ENCODE peak calls at places on chromosomes 11 and 22, in six cellular contexts. One of them, this sample, is unnamed.
A peak's percentile ranks its signal among the peaks of the same experiment; 100 is the strongest.

GRCh38 chr11:199782-200181 is 6.9 kb downstream of the SCGB1C1 start:
- DNase-seq in GM12878: no peak
- DNase-seq in fibroblast of lung: no peak
- DNase-seq in bronchial epithelial cell: no peak
- DNase-seq in adrenal gland: peak; percentile 17
- DNase-seq in foreskin fibroblast: peak; percentile 42
- DNase-seq in this sample: no peak

GRCh38 chr11:70948855-70949551 is 303.4 kb downstream of the SHANK2 start:
- DNase-seq in GM12878: no peak
- DNase-seq in fibroblast of lung: no peak
- DNase-seq in bronchial epithelial cell: no peak
- DNase-seq in adrenal gland: no peak
- DNase-seq in foreskin fibroblast: no peak
- DNase-seq in this sample: no peak

GRCh38 chr22:35399114-35399677 is 744 bp upstream of the MCM5 start:
- DNase-seq in GM12878: no peak
- DNase-seq in fibroblast of lung: no peak
- DNase-seq in bronchial epithelial cell: no peak
- DNase-seq in adrenal gland: no peak
- DNase-seq in foreskin fibroblast: no peak
- DNase-seq in this sample: no peak

GRCh38 chr22:50308986-50309600 is 1.6 kb upstream of the PLXNB2 start:
- DNase-seq in GM12878: no peak
- DNase-seq in fibroblast of lung: no peak
- DNase-seq in bronchial epithelial cell: no peak
- DNase-seq in adrenal gland: peak; percentile 46
- DNase-seq in foreskin fibroblast: no peak
- DNase-seq in this sample: no peak

GRCh38 chr11:93773045-93773477 is 11.0 kb upstream of the MED17 start:
- DNase-seq in GM12878: no peak
- DNase-seq in fibroblast of lung: no peak
- DNase-seq in bronchial epithelial cell: no peak
- DNase-seq in adrenal gland: no peak
- DNase-seq in foreskin fibroblast: no peak
- DNase-seq in this sample: no peak

GRCh38 chr22:23817146-23817545 is 21.7 kb downstream of the DERL3 start:
- DNase-seq in GM12878: no peak
- DNase-seq in fibroblast of lung: no peak
- DNase-seq in bronchial epithelial cell: no peak
- DNase-seq in adrenal gland: no peak
- DNase-seq in foreskin fibroblast: no peak
- DNase-seq in this sample: no peak

GRCh38 chr11:47186937-47187681 is 875 bp upstream of the PACSIN3 start:
- DNase-seq in GM12878: no peak
- DNase-seq in fibroblast of lung: peak; percentile 49
- DNase-seq in bronchial epithelial cell: peak; percentile 45
- DNase-seq in adrenal gland: peak; percentile 80
- DNase-seq in foreskin fibroblast: peak; percentile 84
- DNase-seq in this sample: no peak

GRCh38 chr22:42943981-42944380 is 71.0 kb downstream of the PACSIN2 start:
- DNase-seq in GM12878: no peak
- DNase-seq in fibroblast of lung: no peak
- DNase-seq in bronchial epithelial cell: no peak
- DNase-seq in adrenal gland: no peak
- DNase-seq in foreskin fibroblast: no peak
- DNase-seq in this sample: no peak

GRCh38 chr11:115715371-115715770 is 211.2 kb upstream of the CADM1 start:
- DNase-seq in GM12878: no peak
- DNase-seq in fibroblast of lung: no peak
- DNase-seq in bronchial epithelial cell: no peak
- DNase-seq in adrenal gland: no peak
- DNase-seq in foreskin fibroblast: no peak
- DNase-seq in this sample: no peak

GRCh38 chr11:35998651-35999050 is 54.8 kb downstream of the LDLRAD3 start:
- DNase-seq in GM12878: no peak
- DNase-seq in fibroblast of lung: no peak
- DNase-seq in bronchial epithelial cell: no peak
- DNase-seq in adrenal gland: no peak
- DNase-seq in foreskin fibroblast: no peak
- DNase-seq in this sample: no peak

GRCh38 chr11:36487619-36488018 is 22.5 kb downstream of the TRAF6 start:
- DNase-seq in GM12878: no peak
- DNase-seq in fibroblast of lung: no peak
- DNase-seq in bronchial epithelial cell: no peak
- DNase-seq in adrenal gland: no peak
- DNase-seq in foreskin fibroblast: peak; percentile 16
- DNase-seq in this sample: no peak

GRCh38 chr11:120331301-120331966 is 4.8 kb upstream of the ARHGEF12 start:
- DNase-seq in GM12878: no peak
- DNase-seq in fibroblast of lung: peak; percentile 95
- DNase-seq in bronchial epithelial cell: peak; percentile 91
- DNase-seq in adrenal gland: no peak
- DNase-seq in foreskin fibroblast: peak; percentile 93
- DNase-seq in this sample: no peak

GRCh38 chr11:73958521-73959141 is 7.8 kb downstream of the DNAJB13 start:
- DNase-seq in GM12878: no peak
- DNase-seq in fibroblast of lung: no peak
- DNase-seq in bronchial epithelial cell: no peak
- DNase-seq in adrenal gland: no peak
- DNase-seq in foreskin fibroblast: no peak
- DNase-seq in this sample: no peak

GRCh38 chr11:36033936-36034335 is 90.1 kb downstream of the LDLRAD3 start:
- DNase-seq in GM12878: no peak
- DNase-seq in fibroblast of lung: no peak
- DNase-seq in bronchial epithelial cell: no peak
- DNase-seq in adrenal gland: no peak
- DNase-seq in foreskin fibroblast: no peak
- DNase-seq in this sample: no peak

GRCh38 chr11:67562951-67563350 is 20.7 kb upstream of the GSTP1 start:
- DNase-seq in GM12878: no peak
- DNase-seq in fibroblast of lung: no peak
- DNase-seq in bronchial epithelial cell: no peak
- DNase-seq in adrenal gland: no peak
- DNase-seq in foreskin fibroblast: no peak
- DNase-seq in this sample: no peak

GRCh38 chr11:47396049-47396320 is 12.4 kb upstream of the SLC39A13 start:
- DNase-seq in GM12878: no peak
- DNase-seq in fibroblast of lung: no peak
- DNase-seq in bronchial epithelial cell: no peak
- DNase-seq in adrenal gland: no peak
- DNase-seq in foreskin fibroblast: no peak
- DNase-seq in this sample: no peak

GRCh38 chr11:109728056-109728455 is 306.1 kb downstream of the C11orf87 start:
- DNase-seq in GM12878: no peak
- DNase-seq in fibroblast of lung: no peak
- DNase-seq in bronchial epithelial cell: peak; percentile 79
- DNase-seq in adrenal gland: no peak
- DNase-seq in foreskin fibroblast: peak; percentile 1
- DNase-seq in this sample: no peak

GRCh38 chr11:102341844-102342318 is 5.1 kb upstream of the BIRC2 start:
- DNase-seq in GM12878: peak; percentile 76
- DNase-seq in fibroblast of lung: peak; percentile 87
- DNase-seq in bronchial epithelial cell: peak; percentile 78
- DNase-seq in adrenal gland: peak; percentile 81
- DNase-seq in foreskin fibroblast: peak; percentile 92
- DNase-seq in this sample: peak; percentile 70

GRCh38 chr22:31151872-31152271 is 8.1 kb upstream of the RNF185 start:
- DNase-seq in GM12878: no peak
- DNase-seq in fibroblast of lung: no peak
- DNase-seq in bronchial epithelial cell: no peak
- DNase-seq in adrenal gland: no peak
- DNase-seq in foreskin fibroblast: no peak
- DNase-seq in this sample: no peak

GRCh38 chr11:86743223-86744118 is 56.9 kb upstream of the PRSS23 start:
- DNase-seq in GM12878: no peak
- DNase-seq in fibroblast of lung: peak; percentile 97
- DNase-seq in bronchial epithelial cell: peak; percentile 99
- DNase-seq in adrenal gland: peak; percentile 91
- DNase-seq in foreskin fibroblast: peak; percentile 98
- DNase-seq in this sample: no peak

GRCh38 chr11:7514099-7514725 is 413 bp downstream of the PPFIBP2 start:
- DNase-seq in GM12878: no peak
- DNase-seq in fibroblast of lung: no peak
- DNase-seq in bronchial epithelial cell: no peak
- DNase-seq in adrenal gland: peak; percentile 37
- DNase-seq in foreskin fibroblast: peak; percentile 43
- DNase-seq in this sample: no peak

GRCh38 chr11:114132427-114132826 is 72.9 kb downstream of the ZBTB16 start:
- DNase-seq in GM12878: no peak
- DNase-seq in fibroblast of lung: no peak
- DNase-seq in bronchial epithelial cell: no peak
- DNase-seq in adrenal gland: peak; percentile 15
- DNase-seq in foreskin fibroblast: no peak
- DNase-seq in this sample: no peak

GRCh38 chr11:43547411-43547718 is 133.2 kb upstream of the HSD17B12 start:
- DNase-seq in GM12878: no peak
- DNase-seq in fibroblast of lung: no peak
- DNase-seq in bronchial epithelial cell: no peak
- DNase-seq in adrenal gland: peak; percentile 29
- DNase-seq in foreskin fibroblast: peak; percentile 9
- DNase-seq in this sample: no peak

GRCh38 chr11:93073508-93074280 is 104.2 kb downstream of the MTNR1B start:
- DNase-seq in GM12878: no peak
- DNase-seq in fibroblast of lung: no peak
- DNase-seq in bronchial epithelial cell: no peak
- DNase-seq in adrenal gland: no peak
- DNase-seq in foreskin fibroblast: no peak
- DNase-seq in this sample: no peak

GRCh38 chr11:130389315-130389935 is 39.0 kb downstream of the ADAMTS8 start:
- DNase-seq in GM12878: no peak
- DNase-seq in fibroblast of lung: peak; percentile 3
- DNase-seq in bronchial epithelial cell: no peak
- DNase-seq in adrenal gland: peak; percentile 17
- DNase-seq in foreskin fibroblast: no peak
- DNase-seq in this sample: no peak

GRCh38 chr22:31085493-31085824 is 4.3 kb downstream of the SMTN start:
- DNase-seq in GM12878: no peak
- DNase-seq in fibroblast of lung: no peak
- DNase-seq in bronchial epithelial cell: no peak
- DNase-seq in adrenal gland: no peak
- DNase-seq in foreskin fibroblast: no peak
- DNase-seq in this sample: no peak

GRCh38 chr11:19091366-19091765 is 25.6 kb upstream of the ZDHHC13 start:
- DNase-seq in GM12878: no peak
- DNase-seq in fibroblast of lung: no peak
- DNase-seq in bronchial epithelial cell: peak; percentile 76
- DNase-seq in adrenal gland: no peak
- DNase-seq in foreskin fibroblast: no peak
- DNase-seq in this sample: no peak

GRCh38 chr11:75592699-75593098 is 30.6 kb downstream of the SERPINH1 start:
- DNase-seq in GM12878: no peak
- DNase-seq in fibroblast of lung: no peak
- DNase-seq in bronchial epithelial cell: no peak
- DNase-seq in adrenal gland: no peak
- DNase-seq in foreskin fibroblast: no peak
- DNase-seq in this sample: no peak

GRCh38 chr11:9617960-9618359 is 44.5 kb downstream of the WEE1 start:
- DNase-seq in GM12878: no peak
- DNase-seq in fibroblast of lung: peak; percentile 53
- DNase-seq in bronchial epithelial cell: peak; percentile 59
- DNase-seq in adrenal gland: no peak
- DNase-seq in foreskin fibroblast: peak; percentile 81
- DNase-seq in this sample: no peak

GRCh38 chr11:119295178-119295577 is 21.8 kb downstream of the MCAM start:
- DNase-seq in GM12878: no peak
- DNase-seq in fibroblast of lung: peak; percentile 15
- DNase-seq in bronchial epithelial cell: peak; percentile 41
- DNase-seq in adrenal gland: no peak
- DNase-seq in foreskin fibroblast: peak; percentile 19
- DNase-seq in this sample: no peak
- TF ChIP-seq CTCF in GM12878: no peak
- TF ChIP-seq CTCF in fibroblast of lung: no peak
- TF ChIP-seq CTCF in bronchial epithelial cell: no peak
- TF ChIP-seq CTCF in adrenal gland: no peak
- TF ChIP-seq CTCF in foreskin fibroblast: no peak
- TF ChIP-seq CTCF in this sample: peak; percentile 18

GRCh38 chr22:26766510-26767350 is 109.3 kb downstream of the MIAT start:
- DNase-seq in GM12878: no peak
- DNase-seq in fibroblast of lung: no peak
- DNase-seq in bronchial epithelial cell: no peak
- DNase-seq in adrenal gland: no peak
- DNase-seq in foreskin fibroblast: no peak
- DNase-seq in this sample: no peak
- H3K4me3 ChIP-seq in GM12878: no peak overlapping the region
- H3K4me3 ChIP-seq in fibroblast of lung: no peak overlapping the region
- H3K4me3 ChIP-seq in bronchial epithelial cell: no peak overlapping the region
- H3K4me3 ChIP-seq in adrenal gland: no peak overlapping the region
- H3K4me3 ChIP-seq in foreskin fibroblast: no peak overlapping the region
- H3K4me3 ChIP-seq in this sample: no peak overlapping the region

DNA sequence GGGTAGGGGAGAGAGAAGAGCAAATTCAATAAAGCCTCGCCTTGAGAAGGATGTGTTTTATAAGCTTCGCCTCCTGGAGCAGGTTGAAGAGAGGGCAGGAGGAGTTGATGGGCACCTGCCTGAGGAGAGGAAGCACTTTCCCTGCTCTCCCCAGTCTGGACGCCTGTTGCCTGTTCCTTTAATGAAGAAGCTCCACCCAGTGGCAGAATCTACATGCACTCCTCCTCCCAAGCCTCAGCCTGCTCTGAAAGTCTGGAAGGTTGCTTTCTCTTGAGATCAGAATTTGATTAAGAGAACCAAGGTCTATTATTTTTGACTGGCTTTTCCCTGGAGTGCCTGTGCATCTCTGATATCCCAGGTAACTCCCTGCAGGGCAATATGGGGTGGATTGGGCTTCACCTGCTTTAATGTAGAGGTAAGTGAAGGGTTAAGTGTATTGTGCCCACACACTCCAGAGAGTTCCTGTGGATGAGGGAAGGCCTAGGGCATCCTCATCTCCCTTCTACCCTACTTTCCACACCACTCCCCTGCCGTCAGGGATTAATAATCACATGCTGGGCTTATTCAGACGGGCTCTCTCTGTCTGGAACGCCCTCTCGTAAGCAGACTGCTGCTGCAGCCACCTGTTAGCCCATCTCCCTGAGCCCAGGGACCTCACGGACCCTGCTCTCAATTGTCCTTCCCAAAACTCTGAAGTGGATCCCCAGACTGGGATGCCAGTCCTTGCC is 22.3 kb downstream of the NTM start:
- DNase-seq in GM12878: no peak
- DNase-seq in fibroblast of lung: no peak
- DNase-seq in bronchial epithelial cell: peak; percentile 20
- DNase-seq in adrenal gland: no peak
- DNase-seq in foreskin fibroblast: no peak
- DNase-seq in this sample: no peak
- TF ChIP-seq CTCF in GM12878: peak; percentile 25
- TF ChIP-seq CTCF in fibroblast of lung: no peak
- TF ChIP-seq CTCF in bronchial epithelial cell: peak; percentile 33
- TF ChIP-seq CTCF in adrenal gland: no peak
- TF ChIP-seq CTCF in foreskin fibroblast: no peak
- TF ChIP-seq CTCF in this sample: peak; percentile 23

GRCh38 chr22:27718186-27719032 is 83.1 kb downstream of the MN1 start:
- DNase-seq in GM12878: no peak
- DNase-seq in fibroblast of lung: peak; percentile 86
- DNase-seq in bronchial epithelial cell: peak; percentile 96
- DNase-seq in adrenal gland: peak; percentile 86
- DNase-seq in foreskin fibroblast: peak; percentile 98
- DNase-seq in this sample: no peak
- H3K4me3 ChIP-seq in GM12878: no peak overlapping the region
- H3K4me3 ChIP-seq in fibroblast of lung: no peak overlapping the region
- H3K4me3 ChIP-seq in bronchial epithelial cell: no peak overlapping the region
- H3K4me3 ChIP-seq in adrenal gland: no peak overlapping the region
- H3K4me3 ChIP-seq in foreskin fibroblast: no peak overlapping the region
- H3K4me3 ChIP-seq in this sample: no peak overlapping the region

This sample was measured in GM12864.